ENCODE peak calls at places on chromosomes 16 and 17, in eight cellular contexts. One of them, this sample, is unnamed.

GRCh38 chr16:27374794-27375499 is 27.0 kb upstream of the IL21R start:
- DNase-seq in kidney: peak; percentile 87
- DNase-seq in CD8-positive, alpha-beta T cell: no peak
- DNase-seq in skeletal muscle cell: peak; percentile 20
- DNase-seq in neuronal stem cell: peak; percentile 68
- DNase-seq in Panc1: no peak
- DNase-seq in aorta: peak; percentile 88
- DNase-seq in small intestine: peak; percentile 45
- DNase-seq in this sample: peak; percentile 83

GRCh38 chr17:34979650-34980352 is 511 bp upstream of the LIG3 start:
- DNase-seq in Panc1: no peak
- DNase-seq in neuronal stem cell: no peak
- DNase-seq in kidney: no peak
- DNase-seq in aorta: no peak
- DNase-seq in skeletal muscle cell: no peak
- DNase-seq in CD8-positive, alpha-beta T cell: no peak
- DNase-seq in small intestine: no peak
- DNase-seq in this sample: no peak

GRCh38 chr16:20681821-20682736 is 15.4 kb downstream of the ACSM1 start:
- DNase-seq in aorta: no peak
- DNase-seq in small intestine: no peak
- DNase-seq in skeletal muscle cell: no peak
- DNase-seq in kidney: no peak
- DNase-seq in Panc1: no peak
- DNase-seq in CD8-positive, alpha-beta T cell: no peak
- DNase-seq in neuronal stem cell: no peak
- DNase-seq in this sample: no peak

GRCh38 chr16:89918453-89919347 is at the start of gene MC1R:
- DNase-seq in skeletal muscle cell: no peak
- DNase-seq in neuronal stem cell: peak; percentile 31
- DNase-seq in aorta: no peak
- DNase-seq in CD8-positive, alpha-beta T cell: no peak
- DNase-seq in small intestine: no peak
- DNase-seq in kidney: peak; percentile 87
- DNase-seq in Panc1: no peak
- DNase-seq in this sample: peak; percentile 51

GRCh38 chr17:50861822-50862528 is 4.2 kb downstream of the TOB1 start:
- DNase-seq in neuronal stem cell: no peak
- DNase-seq in CD8-positive, alpha-beta T cell: no peak
- DNase-seq in skeletal muscle cell: no peak
- DNase-seq in small intestine: no peak
- DNase-seq in aorta: no peak
- DNase-seq in Panc1: no peak
- DNase-seq in kidney: no peak
- DNase-seq in this sample: no peak

GRCh38 chr17:45353047-45353446 is 36.2 kb upstream of the MAP3K14 start:
- DNase-seq in neuronal stem cell: no peak
- DNase-seq in small intestine: no peak
- DNase-seq in aorta: no peak
- DNase-seq in skeletal muscle cell: no peak
- DNase-seq in Panc1: no peak
- DNase-seq in kidney: no peak
- DNase-seq in CD8-positive, alpha-beta T cell: no peak
- DNase-seq in this sample: no peak

GRCh38 chr17:75228847-75229246 is 23.4 kb downstream of the NUP85 start:
- DNase-seq in Panc1: no peak
- DNase-seq in neuronal stem cell: no peak
- DNase-seq in aorta: no peak
- DNase-seq in skeletal muscle cell: no peak
- DNase-seq in CD8-positive, alpha-beta T cell: no peak
- DNase-seq in small intestine: no peak
- DNase-seq in kidney: no peak
- DNase-seq in this sample: no peak

GRCh38 chr17:41734949-41735313 is 488 bp upstream of the HAP1 start:
- DNase-seq in neuronal stem cell: no peak
- DNase-seq in small intestine: no peak
- DNase-seq in skeletal muscle cell: no peak
- DNase-seq in CD8-positive, alpha-beta T cell: no peak
- DNase-seq in Panc1: no peak
- DNase-seq in aorta: no peak
- DNase-seq in kidney: no peak
- DNase-seq in this sample: no peak

GRCh38 chr16:55370762-55371482 is 46.9 kb downstream of the IRX6 start:
- DNase-seq in aorta: peak; percentile 85
- DNase-seq in skeletal muscle cell: no peak
- DNase-seq in small intestine: peak; percentile 1
- DNase-seq in neuronal stem cell: peak; percentile 51
- DNase-seq in CD8-positive, alpha-beta T cell: no peak
- DNase-seq in kidney: peak; percentile 86
- DNase-seq in Panc1: no peak
- DNase-seq in this sample: peak; percentile 24

GRCh38 chr16:67928561-67929364 is 2.9 kb downstream of the CTRL start:
- DNase-seq in aorta: peak; percentile 90
- DNase-seq in CD8-positive, alpha-beta T cell: peak; percentile 62
- DNase-seq in kidney: peak; percentile 89
- DNase-seq in skeletal muscle cell: no peak
- DNase-seq in small intestine: peak; percentile 71
- DNase-seq in Panc1: peak; percentile 41
- DNase-seq in neuronal stem cell: peak; percentile 48
- DNase-seq in this sample: peak; percentile 66

GRCh38 chr17:31538080-31538762 is 146.7 kb downstream of the RAB11FIP4 start:
- DNase-seq in neuronal stem cell: no peak
- DNase-seq in small intestine: no peak
- DNase-seq in aorta: no peak
- DNase-seq in Panc1: no peak
- DNase-seq in skeletal muscle cell: no peak
- DNase-seq in kidney: peak; percentile 62
- DNase-seq in CD8-positive, alpha-beta T cell: no peak
- DNase-seq in this sample: no peak

GRCh38 chr17:37737081-37737480 is 7.8 kb downstream of the HNF1B start:
- DNase-seq in Panc1: no peak
- DNase-seq in kidney: no peak
- DNase-seq in neuronal stem cell: no peak
- DNase-seq in skeletal muscle cell: no peak
- DNase-seq in small intestine: no peak
- DNase-seq in aorta: no peak
- DNase-seq in CD8-positive, alpha-beta T cell: no peak
- DNase-seq in this sample: no peak

GRCh38 chr16:4505356-4506153 is 29.4 kb downstream of the HMOX2 start:
- DNase-seq in Panc1: no peak
- DNase-seq in kidney: no peak
- DNase-seq in skeletal muscle cell: no peak
- DNase-seq in small intestine: peak; percentile 64
- DNase-seq in aorta: peak; percentile 61
- DNase-seq in neuronal stem cell: no peak
- DNase-seq in CD8-positive, alpha-beta T cell: peak; percentile 67
- DNase-seq in this sample: no peak

GRCh38 chr16:2339521-2340484 is 725 bp downstream of the ABCA3 start:
- DNase-seq in skeletal muscle cell: no peak
- DNase-seq in Panc1: no peak
- DNase-seq in aorta: peak; percentile 91
- DNase-seq in neuronal stem cell: peak; percentile 48
- DNase-seq in small intestine: peak; percentile 55
- DNase-seq in CD8-positive, alpha-beta T cell: peak; percentile 15
- DNase-seq in kidney: peak; percentile 84
- DNase-seq in this sample: no peak

GRCh38 chr16:72961863-72962262 is 86.1 kb downstream of the ZFHX3 start:
- DNase-seq in skeletal muscle cell: no peak
- DNase-seq in CD8-positive, alpha-beta T cell: no peak
- DNase-seq in aorta: no peak
- DNase-seq in kidney: no peak
- DNase-seq in Panc1: no peak
- DNase-seq in neuronal stem cell: no peak
- DNase-seq in small intestine: peak; percentile 69
- DNase-seq in this sample: no peak

GRCh38 chr16:51152691-51153261 is 1.7 kb upstream of the SALL1 start:
- DNase-seq in skeletal muscle cell: no peak
- DNase-seq in neuronal stem cell: no peak
- DNase-seq in aorta: no peak
- DNase-seq in Panc1: no peak
- DNase-seq in small intestine: no peak
- DNase-seq in kidney: no peak
- DNase-seq in CD8-positive, alpha-beta T cell: no peak
- DNase-seq in this sample: peak; percentile 21

GRCh38 chr16:88298166-88298881 is 84.4 kb upstream of the ZNF469 start:
- DNase-seq in skeletal muscle cell: no peak
- DNase-seq in CD8-positive, alpha-beta T cell: no peak
- DNase-seq in neuronal stem cell: no peak
- DNase-seq in kidney: peak; percentile 61
- DNase-seq in Panc1: no peak
- DNase-seq in small intestine: no peak
- DNase-seq in aorta: peak; percentile 90
- DNase-seq in this sample: peak; percentile 61

GRCh38 chr16:4688674-4689045 is 4.7 kb upstream of the NUDT16L1 start:
- DNase-seq in Panc1: no peak
- DNase-seq in aorta: no peak
- DNase-seq in skeletal muscle cell: no peak
- DNase-seq in kidney: peak; percentile 76
- DNase-seq in CD8-positive, alpha-beta T cell: no peak
- DNase-seq in neuronal stem cell: no peak
- DNase-seq in small intestine: no peak
- DNase-seq in this sample: no peak

GRCh38 chr16:14003119-14003570 is 68.0 kb upstream of the MRTFB start:
- DNase-seq in Panc1: no peak
- DNase-seq in kidney: peak; percentile 92
- DNase-seq in CD8-positive, alpha-beta T cell: no peak
- DNase-seq in skeletal muscle cell: peak; percentile 58
- DNase-seq in aorta: peak; percentile 87
- DNase-seq in neuronal stem cell: peak; percentile 73
- DNase-seq in small intestine: no peak
- DNase-seq in this sample: peak; percentile 65

DNA sequence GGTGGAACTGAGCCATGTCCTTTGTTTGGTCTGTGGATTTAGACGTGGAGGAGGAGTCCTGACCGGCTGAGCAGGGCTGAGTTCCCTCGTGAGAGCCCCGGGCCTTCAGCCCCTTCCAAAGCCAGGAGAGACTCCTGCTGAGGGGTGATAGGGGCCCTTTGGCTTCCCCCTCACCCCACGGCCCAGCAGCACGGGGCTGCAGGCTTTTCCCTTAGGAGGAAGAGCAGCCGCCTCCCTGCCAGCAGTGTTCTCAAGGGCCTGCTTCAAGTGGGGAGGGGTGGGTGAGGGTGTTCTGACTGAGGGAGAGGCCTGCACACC is 1.5 kb upstream of the CYB561 start:
- DNase-seq in skeletal muscle cell: no peak
- DNase-seq in CD8-positive, alpha-beta T cell: no peak
- DNase-seq in aorta: no peak
- DNase-seq in neuronal stem cell: no peak
- DNase-seq in kidney: no peak
- DNase-seq in Panc1: no peak
- DNase-seq in small intestine: no peak
- DNase-seq in this sample: peak; percentile 65
- H3K4me3 ChIP-seq in skeletal muscle cell: no peak overlapping the region
- H3K4me3 ChIP-seq in CD8-positive, alpha-beta T cell: no peak overlapping the region
- H3K4me3 ChIP-seq in aorta: no peak overlapping the region
- H3K4me3 ChIP-seq in neuronal stem cell: no peak overlapping the region
- H3K4me3 ChIP-seq in kidney: no peak overlapping the region
- H3K4me3 ChIP-seq in Panc1: no peak overlapping the region
- H3K4me3 ChIP-seq in small intestine: no peak overlapping the region
- H3K4me3 ChIP-seq in this sample: no peak overlapping the region

DNA sequence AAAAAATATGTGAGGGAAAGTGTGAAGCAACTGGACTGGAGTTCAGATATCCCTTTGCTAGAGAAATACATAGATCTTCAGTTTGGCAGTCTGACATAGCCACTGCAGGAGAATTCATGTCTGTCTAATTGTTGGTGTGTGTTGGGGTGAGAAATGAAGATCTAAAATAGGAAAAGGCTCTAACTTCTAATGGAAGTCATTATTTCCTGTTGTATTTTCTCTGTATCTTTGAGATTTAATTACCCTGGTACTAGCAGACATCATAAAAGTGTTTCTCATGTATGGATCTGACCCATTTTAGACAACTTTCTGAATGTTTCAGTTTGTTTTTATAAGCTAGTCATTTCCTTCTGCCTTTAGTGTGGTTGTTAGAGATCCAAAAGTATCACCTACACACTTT is 128.3 kb downstream of the NLK start:
- DNase-seq in Panc1: no peak
- DNase-seq in kidney: no peak
- DNase-seq in skeletal muscle cell: no peak
- DNase-seq in small intestine: no peak
- DNase-seq in neuronal stem cell: no peak
- DNase-seq in aorta: no peak
- DNase-seq in CD8-positive, alpha-beta T cell: no peak
- DNase-seq in this sample: no peak
- H3K4me3 ChIP-seq in Panc1: no peak overlapping the region
- H3K4me3 ChIP-seq in kidney: no peak overlapping the region
- H3K4me3 ChIP-seq in skeletal muscle cell: no peak overlapping the region
- H3K4me3 ChIP-seq in small intestine: no peak overlapping the region
- H3K4me3 ChIP-seq in neuronal stem cell: no peak overlapping the region
- H3K4me3 ChIP-seq in aorta: no peak overlapping the region
- H3K4me3 ChIP-seq in CD8-positive, alpha-beta T cell: no peak overlapping the region
- H3K4me3 ChIP-seq in this sample: no peak overlapping the region

DNA sequence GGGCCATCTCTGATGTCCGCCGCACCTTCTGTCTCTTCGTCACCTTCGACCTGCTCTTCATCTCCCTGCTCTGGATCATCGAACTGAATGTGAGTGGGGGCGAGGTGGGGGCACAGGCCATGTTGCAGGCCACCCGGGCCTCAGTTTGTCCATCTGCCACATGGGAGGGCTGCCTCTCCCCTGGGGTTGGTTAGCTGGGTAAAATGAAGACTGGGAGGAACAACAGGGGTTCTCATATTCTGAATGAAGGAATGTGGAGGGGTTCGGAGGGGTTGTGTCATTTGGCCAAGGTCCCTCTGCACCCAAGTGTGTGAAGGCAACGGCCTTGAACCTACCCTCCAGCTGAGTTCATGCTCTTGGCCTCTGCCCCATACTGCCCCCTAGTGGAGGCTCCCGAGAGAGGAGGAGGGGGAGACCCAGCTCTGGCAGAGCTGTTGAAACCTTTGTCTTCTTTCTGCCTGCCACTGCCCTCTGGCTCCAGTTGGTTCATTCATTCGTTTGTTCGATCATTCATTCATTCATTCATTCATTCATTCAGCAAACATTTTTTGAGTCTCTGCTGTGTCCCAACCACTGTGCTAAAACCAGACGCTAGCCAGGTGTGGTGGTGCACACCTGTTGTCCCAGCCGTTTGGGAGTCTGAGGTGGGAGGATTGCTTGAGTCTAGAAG is 11.4 kb upstream of the TCAP start:
- DNase-seq in aorta: peak; percentile 91
- DNase-seq in small intestine: peak; percentile 74
- DNase-seq in CD8-positive, alpha-beta T cell: peak; percentile 72
- DNase-seq in skeletal muscle cell: no peak
- DNase-seq in Panc1: no peak
- DNase-seq in neuronal stem cell: no peak
- DNase-seq in kidney: peak; percentile 76
- DNase-seq in this sample: peak; percentile 48
- H3K4me3 ChIP-seq in aorta: no peak overlapping the region
- H3K4me3 ChIP-seq in small intestine: no peak overlapping the region
- H3K4me3 ChIP-seq in CD8-positive, alpha-beta T cell: no peak overlapping the region
- H3K4me3 ChIP-seq in skeletal muscle cell: no peak overlapping the region
- H3K4me3 ChIP-seq in Panc1: no peak overlapping the region
- H3K4me3 ChIP-seq in neuronal stem cell: no peak overlapping the region
- H3K4me3 ChIP-seq in kidney: no peak overlapping the region
- H3K4me3 ChIP-seq in this sample: no peak overlapping the region

DNA sequence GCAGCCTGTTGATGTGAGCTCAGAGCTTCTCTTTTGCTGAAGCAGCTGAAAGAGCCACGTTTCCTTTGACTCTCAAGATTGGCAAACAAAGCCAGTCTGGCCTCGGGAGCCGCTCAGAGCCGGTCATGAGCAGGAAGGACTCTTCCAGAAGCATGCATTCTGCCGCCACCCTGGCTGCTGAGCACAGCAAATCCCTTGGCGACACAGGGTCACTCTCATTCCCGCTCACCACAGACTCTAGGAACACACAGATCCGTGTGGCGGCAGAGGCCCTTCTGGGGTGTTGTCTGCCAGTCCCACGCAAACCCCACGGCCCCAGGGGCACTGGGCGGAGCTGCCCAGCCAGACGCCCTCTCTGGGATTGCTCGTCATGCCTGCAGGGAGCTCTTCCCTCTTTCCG is 157.0 kb downstream of the C16orf95 start:
- DNase-seq in Panc1: no peak
- DNase-seq in CD8-positive, alpha-beta T cell: no peak
- DNase-seq in small intestine: no peak
- DNase-seq in kidney: peak; percentile 85
- DNase-seq in neuronal stem cell: no peak
- DNase-seq in skeletal muscle cell: no peak
- DNase-seq in aorta: no peak
- DNase-seq in this sample: no peak
- H3K4me3 ChIP-seq in Panc1: no peak overlapping the region
- H3K4me3 ChIP-seq in CD8-positive, alpha-beta T cell: no peak overlapping the region
- H3K4me3 ChIP-seq in small intestine: no peak overlapping the region
- H3K4me3 ChIP-seq in kidney: no peak overlapping the region
- H3K4me3 ChIP-seq in neuronal stem cell: no peak overlapping the region
- H3K4me3 ChIP-seq in skeletal muscle cell: no peak overlapping the region
- H3K4me3 ChIP-seq in aorta: no peak overlapping the region
- H3K4me3 ChIP-seq in this sample: no peak overlapping the region

This sample was measured in fibroblast of pulmonary artery.